ENCODE peak calls at places on chromosome 11, in four cellular contexts. O is stimulated activated CD4-positive, alpha-beta T cell treated with anti-CD3 and anti-CD28 coated beads, Interleukin-2, amount 100 ng/mL, for 48 hours; L is activated CD8-positive, alpha-beta memory T cell treated with anti-CD3 and anti-CD28 coated beads, Interleukin-2, amount 10 ng/mL, durations not matched to agents 7 days and 5 days; U is substantia nigra. X is an unnamed sample.

GRCh38 chr11:27820249-27820648 is 120.0 kb upstream of the BDNF start:
- DNase-seq in O (no peak), L (no peak), U (no peak), X (no peak)

GRCh38 chr11:126138636-126139540 is 72.6 kb downstream of the RPUSD4 start:
- DNase-seq in O (no peak), L (no peak), U (no peak), X (no peak)

GRCh38 chr11:44846852-44847251 is 103.8 kb downstream of the TP53I11 start:
- DNase-seq in O (no peak), L (no peak), U (no peak), X (no peak)

GRCh38 chr11:106276859-106277436 is 199.5 kb downstream of the AASDHPPT start:
- DNase-seq in O (no peak), L (no peak), U (no peak), X (no peak)

GRCh38 chr11:35101223-35101622 is 37.7 kb upstream of the CD44 start:
- DNase-seq in O (no peak), L (no peak), U (no peak), X (no peak)

GRCh38 chr11:1604181-1604580 is 4.1 kb downstream of the KRTAP5-3 start:
- DNase-seq in O (no peak), L (no peak), U (no peak), X (no peak)

GRCh38 chr11:129888451-129888850 is 6.9 kb downstream of the NFRKB start:
- DNase-seq in O (no peak), L (peak), U (no peak), X (peak)

GRCh38 chr11:69240332-69241074 is 53.5 kb upstream of the MYEOV start:
- DNase-seq in O (no peak), L (no peak), U (no peak), X (peak)

GRCh38 chr11:64850979-64851567 is 6.6 kb upstream of the CDC42BPG start:
- DNase-seq in O (no peak), L (peak), U (no peak), X (peak)

GRCh38 chr11:89667001-89667400 is 43.1 kb upstream of the TRIM77 start:
- DNase-seq in O (no peak), L (no peak), U (no peak), X (no peak)

GRCh38 chr11:40062616-40063015 is 1396.8 kb downstream of the LRRC4C start:
- DNase-seq in O (no peak), L (no peak), U (no peak), X (no peak)

GRCh38 chr11:88280673-88281316 is 56.7 kb downstream of the CTSC start:
- DNase-seq in O (no peak), L (no peak), U (no peak), X (no peak)